ENCODE peak calls at places on chromosomes 4 and X, in seven cellular contexts. L is psoas muscle, W is H9, K is GM13976, Y is OCI-LY7, M is tibial nerve, S is prostate gland. U is an unnamed sample.

GRCh38 chr4:160877087-160877790 is 1286.6 kb downstream of the FSTL5 start:
- DNase-seq in L (no peak), W (no peak), K (no peak), Y (no peak), M (no peak), S (no peak), U (no peak)

GRCh38 chr4:8230891-8231290 is 31.8 kb downstream of the SH3TC1 start:
- DNase-seq in L (no peak), W (no peak), K (no peak), Y (no peak), M (no peak), S (no peak), U (no peak)

GRCh38 chr4:167234388-167234881 is at the start of gene SPOCK3:
- DNase-seq in L (peak; percentile 12), W (peak; percentile 70), K (no peak), Y (no peak), M (no peak), S (peak; percentile 52), U (peak; percentile 35)

GRCh38 chr4:41256740-41257256 is at the start of gene UCHL1:
- DNase-seq in L (peak; percentile 35), W (peak; percentile 96), K (peak; percentile 37), Y (peak; percentile 96), M (no peak), S (no peak), U (peak; percentile 47)

GRCh38 chr4:24853142-24853541 is 57.8 kb downstream of the SOD3 start:
- DNase-seq in L (no peak), W (no peak), K (no peak), Y (no peak), M (no peak), S (no peak), U (no peak)

GRCh38 chr4:162582180-162582579 is 418.4 kb upstream of the FSTL5 start:
- DNase-seq in L (no peak), W (no peak), K (no peak), Y (no peak), M (no peak), S (no peak), U (no peak)

GRCh38 chr4:95284668-95285067 is 264.1 kb downstream of the UNC5C start:
- DNase-seq in L (no peak), W (no peak), K (no peak), Y (no peak), M (no peak), S (no peak), U (no peak)

GRCh38 chr4:22720091-22720490 is 27.4 kb downstream of the GBA3 start:
- DNase-seq in L (no peak), W (no peak), K (no peak), Y (no peak), M (no peak), S (no peak), U (no peak)

GRCh38 chr4:62548765-62549164 is 1348.6 kb downstream of the ADGRL3 start:
- DNase-seq in L (no peak), W (no peak), K (no peak), Y (no peak), M (no peak), S (no peak), U (no peak)

GRCh38 chrX:77900688-77901087 is 1.4 kb downstream of the COX7B start:
- DNase-seq in L (no peak), W (no peak), K (no peak), Y (no peak), M (no peak), S (no peak), U (no peak)

GRCh38 chr4:88765729-88766128 is 68.1 kb upstream of the NAP1L5 start:
- DNase-seq in L (peak; percentile 67), W (no peak), K (no peak), Y (no peak), M (no peak), S (peak; percentile 14), U (no peak)

GRCh38 chr4:128107766-128108165 is 46.7 kb downstream of the LARP1B start:
- DNase-seq in L (no peak), W (no peak), K (no peak), Y (no peak), M (no peak), S (no peak), U (no peak)

GRCh38 chr4:159298502-159298901 is 195.6 kb downstream of the RAPGEF2 start:
- DNase-seq in L (no peak), W (no peak), K (no peak), Y (no peak), M (no peak), S (no peak), U (no peak)

GRCh38 chrX:71098302-71098701 is 2.7 kb downstream of the FOXO4 start:
- DNase-seq in L (peak; percentile 61), W (no peak), K (peak; percentile 65), Y (peak; percentile 77), M (peak; percentile 42), S (peak; percentile 35), U (no peak)

GRCh38 chr4:89640620-89641366 is 196.2 kb downstream of the SNCA start:
- DNase-seq in L (no peak), W (peak; percentile 95), K (no peak), Y (no peak), M (no peak), S (no peak), U (no peak)

GRCh38 chrX:40131644-40132376 is 34.1 kb upstream of the BCOR start:
- DNase-seq in L (no peak), W (no peak), K (no peak), Y (peak; percentile 12), M (no peak), S (no peak), U (no peak)

GRCh38 chr4:181998588-181998987 is 244.6 kb upstream of the TENM3 start:
- DNase-seq in L (no peak), W (no peak), K (no peak), Y (no peak), M (no peak), S (no peak), U (no peak)

GRCh38 chrX:37846141-37846540 is 1.2 kb downstream of the DYNLT3 start:
- DNase-seq in L (no peak), W (no peak), K (no peak), Y (no peak), M (no peak), S (no peak), U (no peak)

GRCh38 chr4:80240976-80241375 is 25.5 kb upstream of the FGF5 start:
- DNase-seq in L (no peak), W (no peak), K (no peak), Y (no peak), M (no peak), S (no peak), U (no peak)

GRCh38 chrX:46882266-46882665 is 30.0 kb upstream of the JADE3 start:
- DNase-seq in L (no peak), W (peak; percentile 43), K (no peak), Y (no peak), M (no peak), S (no peak), U (no peak)

GRCh38 chr4:86306816-86307215 is 53.0 kb downstream of the MAPK10 start:
- DNase-seq in L (no peak), W (no peak), K (no peak), Y (no peak), M (no peak), S (no peak), U (no peak)

GRCh38 chrX:21800344-21800770 is 39.1 kb upstream of the MBTPS2 start:
- DNase-seq in L (no peak), W (no peak), K (no peak), Y (no peak), M (no peak), S (peak; percentile 4), U (no peak)

GRCh38 chrX:130120321-130120731 is 10.0 kb upstream of the ELF4 start:
- DNase-seq in L (no peak), W (peak; percentile 57), K (peak; percentile 71), Y (peak; percentile 16), M (no peak), S (no peak), U (no peak)

GRCh38 chr4:37858112-37858511 is 31.6 kb downstream of the PGM2 start:
- DNase-seq in L (no peak), W (no peak), K (no peak), Y (no peak), M (no peak), S (no peak), U (no peak)

GRCh38 chr4:157992038-157992706 is 180.7 kb downstream of the GASK1B start:
- DNase-seq in L (no peak), W (no peak), K (peak; percentile 13), Y (peak; percentile 38), M (no peak), S (peak; percentile 79), U (no peak)

GRCh38 chrX:39966186-39966585 is 131.6 kb downstream of the BCOR start:
- DNase-seq in L (no peak), W (no peak), K (no peak), Y (no peak), M (no peak), S (no peak), U (no peak)

DNA sequence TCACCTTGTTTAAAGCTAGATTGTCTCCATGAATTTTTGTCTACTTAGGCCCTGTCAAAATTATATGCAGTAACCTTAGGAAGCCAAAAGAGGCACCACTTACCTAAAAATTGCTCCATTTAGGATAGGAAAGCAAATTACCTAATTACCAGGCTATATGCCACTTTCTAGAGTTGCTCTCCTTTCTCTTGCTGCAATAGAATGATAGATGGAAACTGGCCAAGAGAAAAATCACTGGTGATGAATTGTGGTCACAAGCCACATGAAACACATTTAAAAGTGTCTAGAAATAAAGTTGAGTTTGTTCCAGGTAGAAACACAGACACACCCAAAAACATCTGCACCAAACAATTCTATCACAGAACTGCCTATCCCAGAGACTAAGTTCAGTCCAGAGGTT is 337.8 kb downstream of the PCDH19 start:
- DNase-seq in L (no peak), W (no peak), K (no peak), Y (no peak), M (no peak), S (no peak), U (no peak)
- TF ChIP-seq CTCF in L (no peak), W (peak; percentile 33), K (no peak), Y (no peak), M (no peak), S (no peak), U (no peak)

GRCh38 chrX:70062961-70063550 is 799 bp downstream of the OTUD6A start:
- DNase-seq in L (no peak), W (no peak), K (no peak), Y (no peak), M (no peak), S (no peak), U (no peak)
- TF ChIP-seq CTCF in L (no peak), W (no peak), K (no peak), Y (no peak), M (no peak), S (no peak), U (no peak)

DNA sequence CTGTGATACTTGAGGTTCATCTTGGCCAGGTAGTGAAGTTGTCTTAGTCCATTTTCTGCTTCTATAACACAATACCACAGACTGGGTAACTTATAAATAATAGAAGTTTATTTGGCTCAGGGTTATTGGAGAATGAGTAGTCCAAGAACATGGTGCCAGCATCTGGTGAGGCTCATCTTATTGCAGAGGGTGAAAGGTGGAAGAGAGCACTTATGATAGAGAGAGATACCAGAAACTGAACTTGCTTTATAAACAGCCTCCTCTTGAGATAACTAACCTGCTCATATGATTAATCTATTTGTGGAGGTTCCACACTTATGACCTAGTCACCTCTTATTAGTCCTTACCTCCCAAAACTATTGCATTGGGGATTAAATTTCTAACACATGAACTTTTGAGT is 1.6 kb downstream of the C4orf51 start:
- DNase-seq in L (no peak), W (no peak), K (no peak), Y (no peak), M (no peak), S (no peak), U (no peak)
- TF ChIP-seq CTCF in L (no peak), W (no peak), K (no peak), Y (no peak), M (no peak), S (no peak), U (no peak)

GRCh38 chr4:107034091-107034698 is 1.9 kb downstream of the DKK2 start:
- DNase-seq in L (peak; percentile 37), W (peak; percentile 75), K (peak; percentile 15), Y (no peak), M (peak; percentile 32), S (peak; percentile 4), U (no peak)
- TF ChIP-seq CTCF in L (peak; percentile 11), W (peak; percentile 73), K (no peak), Y (no peak), M (no peak), S (no peak), U (peak; percentile 38)

U was measured in D721Med.